ENCODE peak calls at places on chromosomes 2 and 18, in nine cellular contexts. S, M, R, F, Q, D, W, C and X are unnamed samples.

GRCh38 chr2:100666996-100667395 is 104.2 kb downstream of the PDCL3 start:
- DNase-seq in S (peak), M (no peak), R (no peak), F (no peak), Q (no peak), D (no peak), W (no peak), C (no peak), X (no peak)

GRCh38 chr2:184769038-184769437 is 170.7 kb downstream of the ZNF804A start:
- DNase-seq in S (no peak), M (peak), R (no peak), F (peak), Q (no peak), D (peak), W (peak), C (no peak), X (no peak)

GRCh38 chr2:42117923-42118758 is 51.0 kb upstream of the EML4 start:
- DNase-seq in S (peak), M (peak), R (no peak), F (peak), Q (no peak), D (peak), W (peak), C (no peak), X (no peak)

GRCh38 chr2:72824224-72824842 is 1.5 kb downstream of the EXOC6B start:
- DNase-seq in S (peak), M (peak), R (no peak), F (peak), Q (no peak), D (peak), W (peak), C (no peak), X (no peak)

GRCh38 chr18:8937112-8937641 is 165.3 kb upstream of the NDUFV2 start:
- DNase-seq in S (no peak), M (no peak), R (no peak), F (no peak), Q (no peak), D (peak), W (peak), C (no peak), X (peak)

GRCh38 chr2:101109451-101110140 is 41.6 kb downstream of the TBC1D8 start:
- DNase-seq in S (no peak), M (no peak), R (no peak), F (peak), Q (peak), D (no peak), W (no peak), C (no peak), X (no peak)

GRCh38 chr2:100230754-100231153 is 88.4 kb upstream of the AFF3 start:
- DNase-seq in S (no peak), M (no peak), R (no peak), F (no peak), Q (no peak), D (peak), W (no peak), C (no peak), X (no peak)

GRCh38 chr2:51981813-51982212 is 949.9 kb upstream of the NRXN1 start:
- DNase-seq in S (no peak), M (peak), R (no peak), F (no peak), Q (no peak), D (peak), W (peak), C (no peak), X (no peak)

GRCh38 chr2:201118121-201118956 is 2.4 kb downstream of the CFLAR start:
- DNase-seq in S (peak), M (peak), R (peak), F (peak), Q (peak), D (peak), W (peak), C (peak), X (peak)

GRCh38 chr2:168583064-168583709 is 127.1 kb downstream of the CERS6 start:
- DNase-seq in S (no peak), M (peak), R (no peak), F (no peak), Q (no peak), D (peak), W (peak), C (no peak), X (no peak)

GRCh38 chr2:232325324-232326273 is 53.0 kb upstream of the ALPP start:
- DNase-seq in S (no peak), M (peak), R (peak), F (peak), Q (peak), D (peak), W (peak), C (peak), X (peak)

GRCh38 chr18:34695300-34695699 is 14.8 kb upstream of the DTNA start:
- DNase-seq in S (peak), M (no peak), R (no peak), F (no peak), Q (no peak), D (no peak), W (no peak), C (no peak), X (no peak)

GRCh38 chr18:46469186-46469915 is 187.7 kb downstream of the LOXHD1 start:
- DNase-seq in S (no peak), M (no peak), R (peak), F (no peak), Q (no peak), D (no peak), W (peak), C (no peak), X (no peak)

GRCh38 chr18:44637210-44638051 is 43.3 kb upstream of the SETBP1 start:
- DNase-seq in S (peak), M (peak), R (peak), F (no peak), Q (no peak), D (no peak), W (no peak), C (no peak), X (no peak)

GRCh38 chr2:222318712-222319575 is 20.1 kb upstream of the PAX3 start:
- DNase-seq in S (no peak), M (no peak), R (peak), F (no peak), Q (no peak), D (no peak), W (no peak), C (peak), X (peak)

GRCh38 chr2:26314243-26314642 is 31.7 kb upstream of the SELENOI start:
- DNase-seq in S (no peak), M (no peak), R (peak), F (no peak), Q (no peak), D (no peak), W (no peak), C (no peak), X (no peak)

GRCh38 chr2:72750977-72751639 is 74.7 kb downstream of the EXOC6B start:
- DNase-seq in S (no peak), M (no peak), R (no peak), F (no peak), Q (no peak), D (no peak), W (no peak), C (no peak), X (no peak)

GRCh38 chr2:38935568-38936172 is 46.0 kb downstream of the ARHGEF33 start:
- DNase-seq in S (peak), M (peak), R (no peak), F (no peak), Q (no peak), D (peak), W (peak), C (no peak), X (no peak)

GRCh38 chr2:208511016-208511415 is 104.4 kb downstream of the PTH2R start:
- DNase-seq in S (no peak), M (no peak), R (peak), F (no peak), Q (no peak), D (no peak), W (no peak), C (no peak), X (no peak)

GRCh38 chr2:121860033-121860810 is 104.8 kb downstream of the TSN start:
- DNase-seq in S (peak), M (peak), R (no peak), F (no peak), Q (no peak), D (peak), W (peak), C (no peak), X (no peak)

GRCh38 chr2:118224144-118224887 is 136.0 kb downstream of the INSIG2 start:
- DNase-seq in S (no peak), M (peak), R (peak), F (no peak), Q (peak), D (no peak), W (no peak), C (no peak), X (no peak)

GRCh38 chr2:86072271-86072858 is 33.3 kb downstream of the POLR1A start:
- DNase-seq in S (no peak), M (peak), R (no peak), F (peak), Q (no peak), D (no peak), W (peak), C (no peak), X (no peak)

GRCh38 chr2:219676586-219676985 is 49.2 kb downstream of the SLC4A3 start:
- DNase-seq in S (no peak), M (no peak), R (no peak), F (no peak), Q (no peak), D (no peak), W (no peak), C (no peak), X (no peak)

GRCh38 chr18:45355944-45356520 is 259.2 kb upstream of the SLC14A2 start:
- DNase-seq in S (no peak), M (no peak), R (no peak), F (no peak), Q (no peak), D (no peak), W (no peak), C (no peak), X (no peak)

GRCh38 chr2:8872821-8873432 is 35.5 kb upstream of the KIDINS220 start:
- DNase-seq in S (peak), M (peak), R (peak), F (peak), Q (no peak), D (peak), W (peak), C (no peak), X (no peak)

GRCh38 chr2:205665791-205666190 is 16.5 kb upstream of the NRP2 start:
- DNase-seq in S (no peak), M (no peak), R (no peak), F (peak), Q (no peak), D (no peak), W (no peak), C (no peak), X (no peak)

GRCh38 chr2:237181844-237182243 is 96.2 kb downstream of the COPS8 start:
- DNase-seq in S (peak), M (peak), R (no peak), F (no peak), Q (no peak), D (peak), W (peak), C (no peak), X (no peak)

GRCh38 chr2:40332096-40332826 is 119.6 kb downstream of the SLC8A1 start:
- DNase-seq in S (no peak), M (peak), R (no peak), F (peak), Q (no peak), D (peak), W (peak), C (peak), X (no peak)

GRCh38 chr18:34999734-35000397 is 41.3 kb upstream of the MAPRE2 start:
- DNase-seq in S (no peak), M (no peak), R (peak), F (no peak), Q (no peak), D (no peak), W (no peak), C (peak), X (no peak)

GRCh38 chr2:137178955-137179377 is 413.6 kb downstream of the THSD7B start:
- DNase-seq in S (peak), M (peak), R (no peak), F (peak), Q (no peak), D (no peak), W (peak), C (no peak), X (no peak)

GRCh38 chr2:70477473-70477872 is 76.2 kb downstream of the TGFA start:
- DNase-seq in S (no peak), M (no peak), R (peak), F (no peak), Q (no peak), D (no peak), W (no peak), C (no peak), X (no peak)

GRCh38 chr2:235026137-235026536 is 74.3 kb downstream of the SH3BP4 start:
- DNase-seq in S (peak), M (peak), R (no peak), F (peak), Q (no peak), D (peak), W (peak), C (no peak), X (no peak)

GRCh38 chr18:7572837-7573236 is 5.7 kb downstream of the PTPRM start:
- DNase-seq in S (no peak), M (peak), R (no peak), F (peak), Q (no peak), D (peak), W (peak), C (no peak), X (no peak)

GRCh38 chr2:238726670-238727584 is 121.0 kb upstream of the TWIST2 start:
- DNase-seq in S (no peak), M (no peak), R (no peak), F (no peak), Q (no peak), D (no peak), W (no peak), C (no peak), X (no peak)

GRCh38 chr2:174344716-174345472 is 10.1 kb downstream of the SP9 start:
- DNase-seq in S (peak), M (peak), R (peak), F (peak), Q (no peak), D (peak), W (peak), C (no peak), X (no peak)

GRCh38 chr2:107582487-107582886 is 244.2 kb upstream of the RGPD4 start:
- DNase-seq in S (peak), M (no peak), R (no peak), F (no peak), Q (no peak), D (no peak), W (no peak), C (no peak), X (no peak)

GRCh38 chr2:98577313-98577712 is 31.0 kb downstream of the COA5 start:
- DNase-seq in S (no peak), M (no peak), R (no peak), F (no peak), Q (no peak), D (no peak), W (no peak), C (no peak), X (no peak)

GRCh38 chr2:239990966-239991365 is 34.2 kb downstream of the NDUFA10 start:
- DNase-seq in S (no peak), M (no peak), R (no peak), F (no peak), Q (no peak), D (no peak), W (peak), C (peak), X (no peak)

GRCh38 chr2:49931243-49931642 is 776.9 kb upstream of the FSHR start:
- DNase-seq in S (no peak), M (no peak), R (no peak), F (no peak), Q (no peak), D (no peak), W (no peak), C (no peak), X (no peak)

GRCh38 chr2:105887246-105887645 is 142.5 kb downstream of the NCK2 start:
- DNase-seq in S (no peak), M (no peak), R (no peak), F (no peak), Q (no peak), D (peak), W (peak), C (no peak), X (no peak)

DNA sequence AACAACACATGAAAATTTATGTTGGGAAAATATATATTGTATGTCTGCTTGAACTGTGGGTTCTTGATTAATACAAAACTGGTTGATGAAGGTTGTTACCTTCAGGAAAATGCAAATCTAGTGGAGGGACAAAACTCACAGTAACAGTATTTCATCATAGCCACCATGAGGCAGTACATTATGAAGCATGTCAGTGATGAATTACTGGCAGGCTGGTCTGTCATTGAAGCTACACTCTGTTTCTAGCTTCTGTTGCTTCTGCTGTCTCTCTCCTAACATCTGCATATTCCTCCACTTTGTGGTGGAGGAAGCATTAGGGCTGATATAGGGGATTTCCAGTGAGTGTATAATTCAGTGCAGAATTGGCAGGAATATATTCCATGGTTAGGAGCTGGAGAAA is 44.2 kb upstream of the RAB6D start:
- DNase-seq in S (no peak), M (no peak), R (no peak), F (no peak), Q (no peak), D (no peak), W (no peak), C (no peak), X (no peak)
- TF ChIP-seq CTCF in S (no peak), M (no peak), R (no peak), F (no peak), Q (no peak), D (no peak), W (no peak), C (no peak), X (no peak)

GRCh38 chr18:5237723-5238370 is 40.8 kb upstream of the AKAIN1 start:
- DNase-seq in S (peak), M (peak), R (peak), F (peak), Q (peak), D (peak), W (peak), C (peak), X (peak)
- TF ChIP-seq CTCF in S (peak), M (peak), R (peak), F (no peak), Q (no peak), D (peak), W (peak), C (no peak), X (no peak)

DNA sequence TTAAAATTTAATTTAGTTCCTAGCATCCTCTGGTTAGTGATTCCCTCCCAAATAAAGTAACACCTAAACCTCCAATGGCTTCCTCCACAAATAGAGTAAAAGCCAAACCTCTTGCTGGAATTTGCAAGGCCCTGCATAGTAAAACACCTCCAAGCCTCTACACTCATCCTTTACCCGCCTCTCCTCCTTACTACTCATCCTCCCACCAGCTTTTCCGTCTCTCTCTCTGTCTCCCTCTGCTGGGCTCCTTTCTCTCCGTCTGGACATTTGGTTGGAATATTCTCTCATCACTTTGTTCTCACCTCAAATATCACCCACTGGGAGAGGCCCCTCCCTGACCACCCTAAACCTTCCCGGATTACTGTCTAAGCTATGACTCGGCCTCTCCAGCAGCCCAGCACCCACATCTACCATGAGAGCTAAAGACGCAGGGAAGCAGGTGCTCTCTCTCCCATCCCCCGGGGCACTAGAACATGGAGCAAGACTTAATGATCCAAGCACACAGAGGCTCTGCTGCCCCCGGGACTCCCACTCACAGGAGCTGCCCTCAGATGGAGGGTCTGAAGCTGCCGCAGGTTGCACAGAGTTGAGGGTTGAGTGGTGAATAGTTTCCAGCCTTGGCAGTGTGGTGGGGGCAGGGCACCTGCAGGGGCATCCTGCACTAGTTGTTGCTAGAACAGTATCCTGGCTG is 167.2 kb downstream of the FBXO15 start:
- DNase-seq in S (peak), M (peak), R (peak), F (no peak), Q (peak), D (peak), W (peak), C (peak), X (no peak)
- TF ChIP-seq CTCF in S (peak), M (peak), R (peak), F (no peak), Q (peak), D (peak), W (peak), C (peak), X (peak)

DNA sequence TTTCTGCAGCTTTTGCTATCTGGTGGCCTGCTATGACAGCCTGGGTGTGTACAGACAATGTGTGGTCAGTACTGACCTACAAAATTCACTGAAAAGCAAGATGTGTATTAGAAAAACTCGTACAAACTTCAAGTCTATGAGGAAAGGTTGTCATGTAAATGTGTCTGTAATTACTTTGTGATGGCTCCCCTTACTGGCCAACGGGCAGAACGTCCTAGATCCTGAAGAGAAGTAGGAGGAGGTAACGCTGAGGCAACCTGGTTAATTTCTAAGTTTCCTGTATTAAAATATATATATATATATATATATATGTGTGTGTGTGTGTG is 95.5 kb downstream of the GALNT3 start:
- DNase-seq in S (peak), M (peak), R (peak), F (peak), Q (peak), D (peak), W (peak), C (peak), X (no peak)
- TF ChIP-seq CTCF in S (peak), M (peak), R (peak), F (peak), Q (no peak), D (peak), W (peak), C (peak), X (peak)

GRCh38 chr2:182863642-182864041 is 2.8 kb downstream of the FRZB start:
- DNase-seq in S (no peak), M (no peak), R (no peak), F (no peak), Q (no peak), D (no peak), W (no peak), C (no peak), X (no peak)
- TF ChIP-seq CTCF in S (no peak), M (no peak), R (no peak), F (no peak), Q (no peak), D (no peak), W (no peak), C (no peak), X (no peak)

GRCh38 chr2:162138310-162138709 is 13.7 kb downstream of the GCG start:
- DNase-seq in S (no peak), M (no peak), R (no peak), F (no peak), Q (no peak), D (no peak), W (no peak), C (no peak), X (no peak)

GRCh38 chr2:162149940-162150339 is 2.1 kb downstream of the GCG start:
- DNase-seq in S (no peak), M (no peak), R (no peak), F (no peak), Q (no peak), D (no peak), W (no peak), C (no peak), X (no peak)

GRCh38 chr2:162146906-162147305 is 5.1 kb downstream of the GCG start:
- DNase-seq in S (no peak), M (peak), R (no peak), F (no peak), Q (no peak), D (peak), W (no peak), C (no peak), X (no peak)

DNA sequence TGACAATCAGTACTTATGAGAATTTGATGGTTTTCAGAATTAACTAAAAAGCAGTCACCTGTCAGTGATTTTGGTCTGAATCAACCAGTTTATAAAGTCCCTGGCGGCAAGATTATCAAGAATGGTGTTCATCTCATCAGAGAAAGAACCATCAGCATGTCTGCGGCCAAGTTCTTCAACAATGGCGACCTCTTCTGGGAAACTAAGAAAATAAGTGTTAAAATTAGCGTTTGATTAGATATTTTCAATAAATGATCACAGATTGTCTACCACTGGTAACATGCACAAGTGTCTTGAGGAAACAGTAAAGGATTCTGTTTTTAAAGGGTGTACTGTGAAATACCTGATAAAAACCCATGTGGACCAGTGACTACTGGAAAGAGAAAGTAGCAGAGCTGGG is 8.1 kb downstream of the GCG start:
- DNase-seq in S (no peak), M (no peak), R (no peak), F (no peak), Q (no peak), D (no peak), W (no peak), C (no peak), X (no peak)
- TF ChIP-seq CTCF in S (no peak), M (no peak), R (peak), F (no peak), Q (no peak), D (no peak), W (no peak), C (no peak), X (no peak)

GRCh38 chr2:29202819-29203495 is 87.7 kb downstream of the CLIP4 start:
- DNase-seq in S (no peak), M (no peak), R (no peak), F (no peak), Q (no peak), D (no peak), W (no peak), C (no peak), X (no peak)
- TF ChIP-seq CTCF in S (no peak), M (no peak), R (no peak), F (no peak), Q (no peak), D (no peak), W (no peak), C (no peak), X (no peak)